ENCODE peak calls at places on chromosomes 3 and 15, in four cellular contexts. One of them, this sample, is unnamed.

GRCh38 chr3:126197854-126198584 is 17.6 kb upstream of the ALDH1L1 start:
- DNase-seq in NCI-H460: peak; percentile 49
- DNase-seq in foreskin fibroblast: peak; percentile 48
- DNase-seq in T-helper 2 cell: peak; percentile 26
- DNase-seq in this sample: no peak

GRCh38 chr15:74252291-74253080 is 16.4 kb downstream of the CCDC33 start:
- DNase-seq in NCI-H460: no peak
- DNase-seq in foreskin fibroblast: no peak
- DNase-seq in T-helper 2 cell: no peak
- DNase-seq in this sample: no peak

GRCh38 chr3:30511524-30512278 is 94.7 kb upstream of the TGFBR2 start:
- DNase-seq in NCI-H460: peak; percentile 80
- DNase-seq in foreskin fibroblast: peak; percentile 97
- DNase-seq in T-helper 2 cell: no peak
- DNase-seq in this sample: no peak

GRCh38 chr15:75167588-75168076 is 34.0 kb upstream of the C15orf39 start:
- DNase-seq in NCI-H460: peak; percentile 40
- DNase-seq in foreskin fibroblast: peak; percentile 78
- DNase-seq in T-helper 2 cell: peak; percentile 17
- DNase-seq in this sample: no peak

GRCh38 chr3:11438636-11439035 is 166.4 kb downstream of the ATG7 start:
- DNase-seq in NCI-H460: no peak
- DNase-seq in foreskin fibroblast: no peak
- DNase-seq in T-helper 2 cell: no peak
- DNase-seq in this sample: peak; percentile 13

GRCh38 chr3:65252266-65252665 is 564.5 kb upstream of the ADAMTS9 start:
- DNase-seq in NCI-H460: no peak
- DNase-seq in foreskin fibroblast: no peak
- DNase-seq in T-helper 2 cell: no peak
- DNase-seq in this sample: no peak

GRCh38 chr15:67766963-67767362 is 58.3 kb upstream of the SKOR1 start:
- DNase-seq in NCI-H460: no peak
- DNase-seq in foreskin fibroblast: no peak
- DNase-seq in T-helper 2 cell: no peak
- DNase-seq in this sample: no peak

GRCh38 chr15:68383161-68384074 is 48.5 kb downstream of the ITGA11 start:
- DNase-seq in NCI-H460: peak; percentile 40
- DNase-seq in foreskin fibroblast: peak; percentile 16
- DNase-seq in T-helper 2 cell: peak; percentile 63
- DNase-seq in this sample: no peak

GRCh38 chr15:86588413-86588812 is 508.7 kb downstream of the AGBL1 start:
- DNase-seq in NCI-H460: no peak
- DNase-seq in foreskin fibroblast: no peak
- DNase-seq in T-helper 2 cell: peak; percentile 41
- DNase-seq in this sample: no peak

GRCh38 chr3:151204530-151205401 is 1.8 kb upstream of the GPR171 start:
- DNase-seq in NCI-H460: no peak
- DNase-seq in foreskin fibroblast: no peak
- DNase-seq in T-helper 2 cell: peak; percentile 78
- DNase-seq in this sample: no peak

GRCh38 chr3:193729601-193730000 is 136.6 kb downstream of the OPA1 start:
- DNase-seq in NCI-H460: no peak
- DNase-seq in foreskin fibroblast: no peak
- DNase-seq in T-helper 2 cell: no peak
- DNase-seq in this sample: no peak

GRCh38 chr15:42273900-42274692 is 863 bp upstream of the TMEM87A start:
- DNase-seq in NCI-H460: no peak
- DNase-seq in foreskin fibroblast: peak; percentile 72
- DNase-seq in T-helper 2 cell: peak; percentile 84
- DNase-seq in this sample: no peak

GRCh38 chr3:187291512-187292132 is at the start of gene MASP1:
- DNase-seq in NCI-H460: no peak
- DNase-seq in foreskin fibroblast: no peak
- DNase-seq in T-helper 2 cell: no peak
- DNase-seq in this sample: no peak

GRCh38 chr3:77084511-77084910 is 44.6 kb downstream of the ROBO2 start:
- DNase-seq in NCI-H460: no peak
- DNase-seq in foreskin fibroblast: no peak
- DNase-seq in T-helper 2 cell: no peak
- DNase-seq in this sample: no peak

GRCh38 chr3:135203026-135203425 is 408.0 kb downstream of the EPHB1 start:
- DNase-seq in NCI-H460: no peak
- DNase-seq in foreskin fibroblast: no peak
- DNase-seq in T-helper 2 cell: no peak
- DNase-seq in this sample: no peak

GRCh38 chr15:53675832-53676231 is 83.6 kb downstream of the WDR72 start:
- DNase-seq in NCI-H460: no peak
- DNase-seq in foreskin fibroblast: no peak
- DNase-seq in T-helper 2 cell: no peak
- DNase-seq in this sample: no peak

This sample was measured in pulmonary artery endothelial cell.